ENCODE peak calls at places on chromosomes 13 and 19, in six cellular contexts. O, B, M, U, F and Z are unnamed samples.
A peak's percentile ranks its signal among the peaks of the same experiment; 100 is the strongest.

GRCh38 chr19:48962029-48962848 is 2.9 kb upstream of the FTL start:
- DNase-seq in O (peak; percentile 72), B (peak; percentile 71), M (no peak), U (no peak), F (no peak), Z (peak; percentile 53)

GRCh38 chr19:18464646-18465045 is 26.7 kb upstream of the ISYNA1 start:
- DNase-seq in O (no peak), B (no peak), M (peak; percentile 97), U (no peak), F (no peak), Z (peak; percentile 95)

GRCh38 chr19:10625003-10625761 is at the start of gene SLC44A2:
- DNase-seq in O (peak; percentile 82), B (peak; percentile 87), M (peak; percentile 35), U (peak; percentile 66), F (no peak), Z (peak; percentile 58)

GRCh38 chr19:42191855-42192254 is 25.6 kb downstream of the DEDD2 start:
- DNase-seq in O (no peak), B (no peak), M (peak; percentile 84), U (no peak), F (no peak), Z (peak; percentile 63)

GRCh38 chr19:32976223-32976805 is 4.3 kb downstream of the FAAP24 start:
- DNase-seq in O (peak; percentile 65), B (peak; percentile 60), M (peak; percentile 62), U (peak; percentile 24), F (peak; percentile 31), Z (peak; percentile 67)

GRCh38 chr13:110130431-110130830 is 176.5 kb downstream of the COL4A1 start:
- DNase-seq in O (no peak), B (no peak), M (no peak), U (no peak), F (no peak), Z (no peak)

GRCh38 chr19:50377051-50377441 is 789 bp downstream of the NR1H2 start:
- DNase-seq in O (peak; percentile 74), B (no peak), M (no peak), U (no peak), F (no peak), Z (peak; percentile 17)

GRCh38 chr19:18340237-18340989 is at the start of gene PGPEP1:
- DNase-seq in O (peak; percentile 80), B (peak; percentile 83), M (peak; percentile 41), U (peak; percentile 56), F (no peak), Z (peak; percentile 57)

GRCh38 chr19:5623397-5624153 is 692 bp downstream of the SAFB start:
- DNase-seq in O (no peak), B (no peak), M (no peak), U (no peak), F (no peak), Z (peak; percentile 17)

GRCh38 chr13:44498502-44498901 is 77.6 kb downstream of the TSC22D1 start:
- DNase-seq in O (no peak), B (no peak), M (no peak), U (no peak), F (no peak), Z (no peak)

GRCh38 chr19:35327642-35328041 is 1.3 kb upstream of the CD22 start:
- DNase-seq in O (peak; percentile 58), B (peak; percentile 61), M (no peak), U (no peak), F (no peak), Z (no peak)

GRCh38 chr13:28820099-28821051 is at the start of gene MTUS2:
- DNase-seq in O (peak; percentile 38), B (peak; percentile 72), M (no peak), U (peak; percentile 6), F (no peak), Z (peak; percentile 2)

GRCh38 chr13:40161008-40161694 is 505.3 kb downstream of the FOXO1 start:
- DNase-seq in O (no peak), B (no peak), M (no peak), U (no peak), F (no peak), Z (peak; percentile 31)

GRCh38 chr19:42095814-42096230 is 19.9 kb downstream of the ZNF574 start:
- DNase-seq in O (peak; percentile 69), B (peak; percentile 93), M (no peak), U (peak; percentile 50), F (peak; percentile 43), Z (no peak)

GRCh38 chr13:67147257-67148218 is 82.6 kb downstream of the PCDH9 start:
- DNase-seq in O (peak; percentile 65), B (no peak), M (peak; percentile 72), U (no peak), F (no peak), Z (peak; percentile 65)

GRCh38 chr13:51923983-51924539 is 62.3 kb downstream of the CCDC70 start:
- DNase-seq in O (peak; percentile 73), B (peak; percentile 46), M (no peak), U (no peak), F (no peak), Z (peak; percentile 8)

GRCh38 chr19:4063369-4064072 is 3.2 kb downstream of the ZBTB7A start:
- DNase-seq in O (peak; percentile 67), B (peak; percentile 56), M (no peak), U (no peak), F (no peak), Z (no peak)

GRCh38 chr13:109743706-109744453 is 42.5 kb downstream of the IRS2 start:
- DNase-seq in O (peak; percentile 61), B (peak; percentile 43), M (peak; percentile 78), U (no peak), F (peak; percentile 25), Z (peak; percentile 86)

GRCh38 chr13:20356437-20356836 is 124.3 kb upstream of the GJB6 start:
- DNase-seq in O (no peak), B (no peak), M (no peak), U (no peak), F (no peak), Z (no peak)

DNA sequence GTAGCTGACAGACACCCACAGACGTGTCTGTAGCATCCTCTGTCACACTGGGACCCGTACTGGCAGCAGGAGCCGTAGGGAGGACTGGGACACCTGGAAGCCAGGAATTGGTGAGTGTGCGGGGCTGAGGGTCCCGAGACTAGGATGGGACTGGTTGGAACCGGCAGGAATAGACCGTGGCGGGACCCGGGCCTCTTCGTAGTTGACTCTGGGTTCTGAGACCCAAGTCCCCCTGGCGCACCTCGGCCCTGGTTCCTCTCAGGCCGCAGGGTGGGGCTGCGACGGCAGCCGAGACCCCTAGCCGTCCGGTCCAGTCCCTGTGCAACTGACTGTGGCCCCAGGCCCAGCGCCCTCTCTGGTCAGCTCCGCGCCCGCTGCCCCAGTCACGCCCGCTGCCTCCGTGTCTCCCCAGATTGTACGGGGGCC is 64.7 kb downstream of the ZNF823 start:
- DNase-seq in O (no peak), B (peak; percentile 63), M (no peak), U (no peak), F (no peak), Z (no peak)
- H3K4me1 ChIP-seq in O (no peaks in the 10 kb centered on the region), B (no peaks in the 10 kb centered on the region), M (no peaks in the 10 kb centered on the region), U (no peaks in the 10 kb centered on the region), F (no peaks in the 10 kb centered on the region), Z (no peaks in the 10 kb centered on the region)

GRCh38 chr19:8180018-8180417 is 29.2 kb upstream of the CERS4 start:
- DNase-seq in O (no peak), B (no peak), M (no peak), U (no peak), F (no peak), Z (no peak)

GRCh38 chr19:8184274-8184673 is 24.9 kb upstream of the CERS4 start:
- DNase-seq in O (no peak), B (no peak), M (no peak), U (no peak), F (no peak), Z (no peak)

DNA sequence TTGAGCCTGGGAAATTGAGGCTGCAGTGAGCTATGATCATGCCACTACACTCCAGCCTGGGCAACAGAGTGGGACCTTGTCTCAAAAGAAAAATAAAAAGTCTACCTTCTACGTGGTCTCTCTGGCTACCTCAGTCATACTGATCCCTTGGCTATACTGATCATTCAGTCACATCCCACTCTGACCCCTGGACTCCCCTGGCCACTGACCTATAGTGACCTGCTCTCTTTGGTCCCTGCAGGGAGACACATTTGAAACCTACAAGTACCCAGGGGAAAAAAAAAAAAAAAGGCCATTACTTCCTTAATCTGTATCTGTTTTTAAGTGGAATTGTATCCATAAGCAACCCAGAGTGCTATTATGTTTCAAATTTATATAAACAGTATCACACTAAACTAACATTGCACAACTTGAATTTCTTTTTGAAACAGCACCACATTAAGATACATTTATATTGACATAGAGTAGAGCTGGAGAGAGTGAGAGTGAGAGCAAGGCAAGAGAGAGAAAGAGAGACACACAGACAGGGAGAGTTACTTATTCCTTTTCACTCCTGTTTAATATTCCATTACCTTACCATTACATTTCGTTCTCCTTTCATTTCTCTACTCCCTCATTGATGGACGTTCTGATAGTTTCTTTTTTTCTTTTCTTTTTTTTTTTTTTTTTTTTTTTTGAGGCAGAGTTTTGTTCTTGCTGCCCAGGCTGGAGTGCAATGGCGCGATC is 23.7 kb upstream of the CERS4 start:
- DNase-seq in O (no peak), B (no peak), M (no peak), U (no peak), F (no peak), Z (no peak)
- H2BK15ac ChIP-seq in O (no peak overlapping the region), B (no peak overlapping the region), M (no peak overlapping the region), U (no peak overlapping the region), F (no peak overlapping the region), Z (no peak overlapping the region)

DNA sequence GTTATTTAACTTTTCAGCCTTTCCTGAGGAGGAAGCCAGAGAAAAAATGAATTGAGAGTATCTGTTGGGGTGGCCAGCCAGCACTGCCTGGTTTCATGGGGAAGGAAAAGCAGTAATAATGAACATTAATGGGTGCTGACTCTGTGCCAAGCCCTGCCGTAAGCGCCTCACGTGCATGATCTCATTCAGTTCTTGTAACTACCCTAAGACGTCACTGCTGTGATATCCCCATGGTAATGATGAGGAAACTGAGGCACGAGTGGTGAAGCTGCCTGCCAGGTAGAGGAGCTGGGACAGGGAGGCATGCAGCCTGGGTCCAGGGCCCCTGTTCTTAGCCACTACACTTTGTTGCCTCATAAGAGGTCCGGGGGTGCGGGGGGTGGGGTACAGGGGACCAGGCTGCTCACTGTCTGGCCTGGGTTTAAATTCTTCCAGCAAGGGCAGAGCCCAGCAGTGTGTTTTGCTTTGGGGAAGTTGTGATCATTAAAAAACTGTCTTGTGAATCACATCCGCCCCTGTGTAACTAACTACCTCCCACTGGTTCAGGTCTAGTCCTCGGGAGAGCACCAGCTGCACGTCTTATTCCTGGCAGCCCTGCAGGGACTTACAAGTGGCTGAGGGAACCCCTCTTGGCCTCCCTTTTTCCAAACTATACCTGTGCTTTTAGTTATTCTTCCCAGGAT is 127.3 kb downstream of the SIPA1L3 start:
- DNase-seq in O (no peak), B (no peak), M (peak; percentile 62), U (no peak), F (no peak), Z (no peak)
- H3K4me1 ChIP-seq in O (peaks cover 4% of the 10 kb centered on the region), B (peaks cover 11% of the 10 kb centered on the region), M (peaks cover 38% of the 10 kb centered on the region), U (peaks cover 5% of the 10 kb centered on the region), F (peaks cover 12% of the 10 kb centered on the region), Z (peaks cover 54% of the 10 kb centered on the region)

DNA sequence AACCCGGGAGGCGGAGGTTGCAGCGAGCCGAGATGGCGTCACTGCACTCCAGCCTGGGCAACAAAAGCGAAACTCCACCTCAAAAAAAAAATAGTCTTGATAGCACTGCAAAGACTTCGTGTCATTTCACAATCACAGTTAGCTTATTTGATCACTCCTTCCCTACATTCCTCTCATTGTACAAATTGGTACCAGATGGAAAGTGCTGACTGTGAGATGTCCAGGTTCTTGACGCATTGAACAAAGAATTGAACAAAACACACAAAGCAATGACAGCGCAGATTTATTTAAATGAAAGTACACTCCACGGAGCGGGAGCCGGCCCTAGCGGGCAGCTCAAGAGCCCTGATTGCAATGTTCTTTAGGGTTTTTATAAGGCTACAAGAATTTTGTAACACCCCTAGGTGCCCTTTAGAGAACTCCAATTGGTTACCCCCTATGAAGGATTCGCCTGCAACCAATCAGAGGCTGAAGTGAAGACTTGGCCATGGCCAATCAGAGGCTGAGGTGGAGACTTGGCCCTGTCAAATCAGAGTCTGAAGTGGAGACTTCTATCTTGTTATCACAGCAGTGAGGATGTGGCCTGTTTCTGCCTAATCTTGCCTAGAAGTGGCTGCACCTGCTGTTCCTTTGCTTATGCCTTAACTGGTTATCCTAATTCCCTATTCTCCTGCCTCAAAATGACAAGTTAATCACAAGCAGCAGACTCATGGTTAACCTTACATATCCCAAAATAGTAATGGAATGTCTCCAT is 16.7 kb downstream of the ZNF556 start:
- DNase-seq in O (no peak), B (no peak), M (no peak), U (no peak), F (no peak), Z (no peak)
- H2BK15ac ChIP-seq in O (no peak overlapping the region), B (no peak overlapping the region), M (no peak overlapping the region), U (no peak overlapping the region), F (no peak overlapping the region), Z (no peak overlapping the region)